ENCODE peak calls at places on chromosomes 13 and 19, in four cellular contexts. One of them, this sample, is unnamed.

GRCh38 chr13:113147206-113147605 is 11.2 kb upstream of the PROZ start:
- DNase-seq in GM12878: no peak
- DNase-seq in H1: no peak
- DNase-seq in K562: no peak
- DNase-seq in this sample: no peak

GRCh38 chr19:39546599-39546998 is 6.6 kb upstream of the EID2 start:
- DNase-seq in H1: no peak
- DNase-seq in K562: no peak
- DNase-seq in GM12878: no peak
- DNase-seq in this sample: no peak

GRCh38 chr19:44876930-44877530 is 14.0 kb upstream of the TOMM40 start:
- DNase-seq in H1: no peak
- DNase-seq in GM12878: no peak
- DNase-seq in K562: no peak
- DNase-seq in this sample: no peak

GRCh38 chr13:75226092-75226491 is 255.9 kb downstream of the TBC1D4 start:
- DNase-seq in K562: peak
- DNase-seq in H1: peak
- DNase-seq in GM12878: no peak
- DNase-seq in this sample: no peak

GRCh38 chr19:23046743-23047142 is 43.8 kb upstream of the ZNF728 start:
- DNase-seq in K562: no peak
- DNase-seq in GM12878: no peak
- DNase-seq in H1: no peak
- DNase-seq in this sample: no peak

GRCh38 chr19:53908933-53909415 is at the start of gene CACNG7:
- DNase-seq in H1: no peak
- DNase-seq in GM12878: no peak
- DNase-seq in K562: no peak
- DNase-seq in this sample: no peak

GRCh38 chr13:108263961-108264360 is 5.6 kb upstream of the TNFSF13B start:
- DNase-seq in H1: no peak
- DNase-seq in GM12878: no peak
- DNase-seq in K562: no peak
- DNase-seq in this sample: no peak

GRCh38 chr19:49915271-49915670 is 13.7 kb upstream of the ATF5 start:
- DNase-seq in H1: no peak
- DNase-seq in GM12878: no peak
- DNase-seq in K562: no peak
- DNase-seq in this sample: no peak

GRCh38 chr19:12784871-12785430 is 6.3 kb upstream of the JUNB start:
- DNase-seq in K562: no peak
- DNase-seq in GM12878: no peak
- DNase-seq in H1: no peak
- DNase-seq in this sample: no peak

GRCh38 chr13:94712812-94713555 is 639 bp upstream of the SOX21 start:
- DNase-seq in GM12878: no peak
- DNase-seq in H1: peak
- DNase-seq in K562: no peak
- DNase-seq in this sample: no peak

GRCh38 chr13:46578590-46578975 is 25.6 kb downstream of the LRCH1 start:
- DNase-seq in H1: no peak
- DNase-seq in GM12878: no peak
- DNase-seq in K562: no peak
- DNase-seq in this sample: no peak

GRCh38 chr19:44789943-44790467 is 12.3 kb downstream of the CBLC start:
- DNase-seq in K562: no peak
- DNase-seq in H1: no peak
- DNase-seq in GM12878: no peak
- DNase-seq in this sample: no peak

GRCh38 chr19:6521718-6522646 is 8.8 kb upstream of the TNFSF9 start:
- DNase-seq in GM12878: peak
- DNase-seq in H1: no peak
- DNase-seq in K562: peak
- DNase-seq in this sample: no peak

GRCh38 chr19:11373166-11373884 is 1.1 kb upstream of the SWSAP1 start:
- DNase-seq in K562: no peak
- DNase-seq in H1: no peak
- DNase-seq in GM12878: no peak
- DNase-seq in this sample: no peak

GRCh38 chr13:71605744-71606143 is 261.3 kb downstream of the DACH1 start:
- DNase-seq in K562: no peak
- DNase-seq in H1: no peak
- DNase-seq in GM12878: no peak
- DNase-seq in this sample: no peak

GRCh38 chr13:110209950-110210603 is 96.9 kb downstream of the COL4A1 start:
- DNase-seq in GM12878: no peak
- DNase-seq in K562: no peak
- DNase-seq in H1: no peak
- DNase-seq in this sample: no peak

GRCh38 chr19:21082011-21082975 is at the start of gene ZNF714:
- DNase-seq in H1: peak
- DNase-seq in K562: peak
- DNase-seq in GM12878: peak
- DNase-seq in this sample: peak

GRCh38 chr13:71590654-71591148 is 276.3 kb downstream of the DACH1 start:
- DNase-seq in H1: no peak
- DNase-seq in K562: no peak
- DNase-seq in GM12878: no peak
- DNase-seq in this sample: no peak

GRCh38 chr13:31749929-31750328 is 10.6 kb downstream of the RXFP2 start:
- DNase-seq in H1: no peak
- DNase-seq in GM12878: no peak
- DNase-seq in K562: no peak
- DNase-seq in this sample: no peak

GRCh38 chr13:98674968-98675528 is 77.4 kb downstream of the SLC15A1 start:
- DNase-seq in GM12878: no peak
- DNase-seq in H1: no peak
- DNase-seq in K562: no peak
- DNase-seq in this sample: no peak

GRCh38 chr13:114093118-114093517 is 39.3 kb downstream of the RASA3 start:
- DNase-seq in GM12878: no peak
- DNase-seq in H1: no peak
- DNase-seq in K562: no peak
- DNase-seq in this sample: no peak

GRCh38 chr13:91576590-91576989 is 178.2 kb downstream of the GPC5 start:
- DNase-seq in GM12878: no peak
- DNase-seq in K562: no peak
- DNase-seq in H1: peak
- DNase-seq in this sample: peak

GRCh38 chr13:24267283-24267682 is 42.1 kb upstream of the C1QTNF9 start:
- DNase-seq in H1: no peak
- DNase-seq in K562: no peak
- DNase-seq in GM12878: peak
- DNase-seq in this sample: no peak

GRCh38 chr19:34480971-34481821 is at the start of gene WTIP:
- DNase-seq in GM12878: no peak
- DNase-seq in K562: no peak
- DNase-seq in H1: peak
- DNase-seq in this sample: peak

GRCh38 chr13:111281751-111282311 is 38.6 kb upstream of the TEX29 start:
- DNase-seq in H1: no peak
- DNase-seq in K562: no peak
- DNase-seq in GM12878: no peak
- DNase-seq in this sample: no peak

GRCh38 chr13:34657716-34658115 is 284.4 kb upstream of the NBEA start:
- DNase-seq in K562: no peak
- DNase-seq in H1: no peak
- DNase-seq in GM12878: no peak
- DNase-seq in this sample: no peak

GRCh38 chr19:43789029-43789428 is 8.3 kb upstream of the KCNN4 start:
- DNase-seq in H1: no peak
- DNase-seq in K562: no peak
- DNase-seq in GM12878: no peak
- DNase-seq in this sample: no peak

GRCh38 chr13:98985591-98985990 is 7.7 kb upstream of the DOCK9 start:
- DNase-seq in K562: no peak
- DNase-seq in H1: no peak
- DNase-seq in GM12878: no peak
- DNase-seq in this sample: no peak

GRCh38 chr19:28602675-28603298 is 610.2 kb downstream of the UQCRFS1 start:
- DNase-seq in GM12878: no peak
- DNase-seq in K562: peak
- DNase-seq in H1: no peak
- DNase-seq in this sample: no peak

GRCh38 chr13:75258159-75258782 is 223.7 kb downstream of the TBC1D4 start:
- DNase-seq in GM12878: no peak
- DNase-seq in K562: no peak
- DNase-seq in H1: no peak
- DNase-seq in this sample: peak

GRCh38 chr13:39415403-39415802 is 187.6 kb downstream of the LHFPL6 start:
- DNase-seq in GM12878: no peak
- DNase-seq in K562: no peak
- DNase-seq in H1: no peak
- DNase-seq in this sample: no peak

GRCh38 chr13:71618154-71618553 is 248.8 kb downstream of the DACH1 start:
- DNase-seq in GM12878: no peak
- DNase-seq in H1: no peak
- DNase-seq in K562: no peak
- DNase-seq in this sample: no peak

GRCh38 chr19:45613926-45614725 is 12.1 kb upstream of the GPR4 start:
- DNase-seq in GM12878: peak
- DNase-seq in H1: no peak
- DNase-seq in K562: no peak
- DNase-seq in this sample: no peak

GRCh38 chr13:97913206-97913605 is 40.3 kb upstream of the IPO5 start:
- DNase-seq in GM12878: no peak
- DNase-seq in H1: no peak
- DNase-seq in K562: no peak
- DNase-seq in this sample: no peak

GRCh38 chr13:49616688-49617065 is 11.6 kb upstream of the ARL11 start:
- DNase-seq in GM12878: no peak
- DNase-seq in K562: no peak
- DNase-seq in H1: no peak
- DNase-seq in this sample: no peak
- H2AFZ ChIP-seq in GM12878: no peak
- H2AFZ ChIP-seq in K562: no peak
- H2AFZ ChIP-seq in H1: no peak
- H2AFZ ChIP-seq in this sample: no peak

GRCh38 chr13:51681037-51681678 is 96.9 kb downstream of the WDFY2 start:
- DNase-seq in K562: no peak
- DNase-seq in H1: no peak
- DNase-seq in GM12878: no peak
- DNase-seq in this sample: no peak
- TF ChIP-seq HDAC2 in K562: no peak
- TF ChIP-seq HDAC2 in H1: no peak
- TF ChIP-seq HDAC2 in GM12878: no peak
- TF ChIP-seq HDAC2 in this sample: no peak

GRCh38 chr19:1067341-1068103 is 555 bp downstream of the ARHGAP45 start:
- DNase-seq in GM12878: no peak
- DNase-seq in K562: peak
- DNase-seq in H1: no peak
- DNase-seq in this sample: no peak
- H2AFZ ChIP-seq in GM12878: peak
- H2AFZ ChIP-seq in K562: peak
- H2AFZ ChIP-seq in H1: no peak
- H2AFZ ChIP-seq in this sample: no peak

DNA sequence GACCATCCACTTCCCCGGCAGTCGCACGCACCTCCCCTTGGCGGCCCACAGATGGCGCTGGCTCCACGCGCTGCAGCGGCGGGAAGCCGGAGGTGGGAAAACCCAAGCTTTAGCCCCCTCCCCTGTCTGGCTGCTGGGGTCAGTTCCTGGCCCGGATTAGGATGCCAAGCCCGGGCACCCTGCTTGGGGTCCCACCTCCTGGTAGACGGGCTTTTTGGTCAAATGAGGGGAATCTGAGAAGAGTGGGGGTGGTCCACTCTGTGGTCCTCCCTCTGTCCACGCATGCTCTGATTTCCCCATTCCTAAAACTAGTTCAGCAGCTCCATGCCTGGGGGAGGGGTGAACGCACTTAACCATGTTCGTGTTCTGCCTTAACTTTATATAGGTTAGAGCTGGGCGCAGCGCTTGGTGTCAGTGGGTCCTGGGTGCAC is 8.1 kb upstream of the ADGRE2 start:
- DNase-seq in K562: peak
- DNase-seq in H1: peak
- DNase-seq in GM12878: no peak
- DNase-seq in this sample: no peak
- TF ChIP-seq HDAC2 in K562: no peak
- TF ChIP-seq HDAC2 in H1: no peak
- TF ChIP-seq HDAC2 in GM12878: no peak
- TF ChIP-seq HDAC2 in this sample: no peak

DNA sequence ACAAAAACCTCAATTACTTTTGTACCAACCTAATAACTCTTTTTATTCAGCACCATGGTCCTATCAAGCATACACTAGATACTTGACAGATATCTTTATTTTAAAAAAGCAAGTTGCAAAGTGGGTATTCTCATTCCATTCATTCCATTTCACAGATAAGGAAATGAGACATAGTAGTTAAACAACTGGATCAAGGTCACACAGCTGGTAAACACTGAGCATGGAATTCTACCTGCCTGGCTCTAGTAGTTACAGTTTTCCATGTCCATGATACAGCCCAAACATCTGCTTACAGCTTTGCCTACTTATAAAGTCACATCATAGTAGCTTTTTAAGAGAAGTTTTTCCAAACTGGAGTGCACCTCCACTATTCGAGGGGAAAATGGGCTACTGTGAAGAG is 57.1 kb upstream of the SERTM1 start:
- DNase-seq in K562: no peak
- DNase-seq in H1: no peak
- DNase-seq in GM12878: no peak
- DNase-seq in this sample: peak
- H2AFZ ChIP-seq in K562: no peak
- H2AFZ ChIP-seq in H1: no peak
- H2AFZ ChIP-seq in GM12878: no peak
- H2AFZ ChIP-seq in this sample: no peak

GRCh38 chr19:4589579-4590410 is 30.3 kb upstream of the SEMA6B start:
- DNase-seq in K562: peak
- DNase-seq in GM12878: no peak
- DNase-seq in H1: peak
- DNase-seq in this sample: peak
- TF ChIP-seq HDAC2 in K562: no peak
- TF ChIP-seq HDAC2 in GM12878: no peak
- TF ChIP-seq HDAC2 in H1: no peak
- TF ChIP-seq HDAC2 in this sample: peak

GRCh38 chr13:89969996-89970709 is 1377.3 kb upstream of the MIR17HG start:
- DNase-seq in GM12878: no peak
- DNase-seq in H1: no peak
- DNase-seq in K562: no peak
- DNase-seq in this sample: no peak

GRCh38 chr13:89965252-89965651 is 1382.2 kb upstream of the MIR17HG start:
- DNase-seq in K562: no peak
- DNase-seq in H1: no peak
- DNase-seq in GM12878: no peak
- DNase-seq in this sample: no peak

GRCh38 chr13:89968468-89968867 is 1379.0 kb upstream of the MIR17HG start:
- DNase-seq in GM12878: no peak
- DNase-seq in K562: no peak
- DNase-seq in H1: no peak
- DNase-seq in this sample: no peak

GRCh38 chr13:89967701-89968100 is 1379.8 kb upstream of the MIR17HG start:
- DNase-seq in H1: no peak
- DNase-seq in GM12878: no peak
- DNase-seq in K562: no peak
- DNase-seq in this sample: no peak

GRCh38 chr13:89966524-89966923 is 1381.0 kb upstream of the MIR17HG start:
- DNase-seq in K562: no peak
- DNase-seq in H1: no peak
- DNase-seq in GM12878: no peak
- DNase-seq in this sample: no peak
- H2AFZ ChIP-seq in K562: no peak
- H2AFZ ChIP-seq in H1: peak
- H2AFZ ChIP-seq in GM12878: no peak
- H2AFZ ChIP-seq in this sample: no peak

This sample was measured in HepG2.